ENCODE peak calls at places on chromosomes 13 and 19, in six cellular contexts. Y is GM12864, D is epithelial cell of esophagus, V is cardiac fibroblast, R is A549, C is Panc1. S is an unnamed sample.

GRCh38 chr13:45921337-45921736 is 69.8 kb upstream of the SIAH3 start:
- DNase-seq in C (no peak), D (no peak), Y (no peak), R (no peak), V (no peak), S (no peak)

GRCh38 chr13:79870766-79871165 is 389.8 kb downstream of the NDFIP2 start:
- DNase-seq in R (no peak), Y (no peak), D (peak), V (peak), C (no peak), S (no peak)

GRCh38 chr13:57123660-57124059 is 17.1 kb upstream of the PRR20A start:
- DNase-seq in V (peak), R (no peak), C (no peak), D (no peak), Y (no peak), S (no peak)

GRCh38 chr19:38805180-38805579 is 7.6 kb downstream of the LGALS4 start:
- DNase-seq in Y (no peak), D (peak), R (peak), C (no peak), V (peak), S (no peak)

GRCh38 chr13:43273362-43273761 is 250.0 kb downstream of the DNAJC15 start:
- DNase-seq in C (no peak), D (peak), Y (no peak), V (peak), R (no peak), S (no peak)

GRCh38 chr13:100533588-100534041 is 55.0 kb downstream of the GGACT start:
- DNase-seq in R (no peak), D (no peak), Y (no peak), V (no peak), C (no peak), S (no peak)

GRCh38 chr13:27533155-27533643 is 82.8 kb upstream of the MTIF3 start:
- DNase-seq in Y (no peak), V (peak), C (peak), D (peak), R (peak), S (peak)

GRCh38 chr13:83211301-83211700 is 671.0 kb downstream of the SLITRK1 start:
- DNase-seq in D (no peak), V (peak), R (no peak), Y (no peak), C (no peak), S (no peak)

GRCh38 chr13:60167121-60167520 is 3.4 kb upstream of the DIAPH3 start:
- DNase-seq in Y (no peak), C (no peak), R (no peak), V (no peak), D (no peak), S (peak)

GRCh38 chr19:8308891-8309291 is 733 bp upstream of the CD320 start:
- DNase-seq in D (no peak), R (no peak), Y (no peak), V (no peak), C (no peak), S (no peak)
- H3K4me3 ChIP-seq in D (peak), R (peak), Y (no peak), V (no peak), C (peak), S (no peak)

GRCh38 chr13:28566891-28567290 is 72.0 kb upstream of the FLT1 start:
- DNase-seq in C (no peak), D (no peak), V (no peak), R (no peak), Y (no peak), S (no peak)

GRCh38 chr13:28566283-28566682 is 71.4 kb upstream of the FLT1 start:
- DNase-seq in Y (no peak), R (no peak), D (no peak), V (no peak), C (no peak), S (no peak)

GRCh38 chr13:28569886-28570285 is 75.0 kb upstream of the FLT1 start:
- DNase-seq in D (no peak), Y (no peak), V (no peak), R (no peak), C (no peak), S (no peak)

GRCh38 chr13:28564030-28564429 is 69.1 kb upstream of the FLT1 start:
- DNase-seq in R (no peak), V (no peak), D (peak), C (no peak), Y (no peak), S (no peak)

DNA sequence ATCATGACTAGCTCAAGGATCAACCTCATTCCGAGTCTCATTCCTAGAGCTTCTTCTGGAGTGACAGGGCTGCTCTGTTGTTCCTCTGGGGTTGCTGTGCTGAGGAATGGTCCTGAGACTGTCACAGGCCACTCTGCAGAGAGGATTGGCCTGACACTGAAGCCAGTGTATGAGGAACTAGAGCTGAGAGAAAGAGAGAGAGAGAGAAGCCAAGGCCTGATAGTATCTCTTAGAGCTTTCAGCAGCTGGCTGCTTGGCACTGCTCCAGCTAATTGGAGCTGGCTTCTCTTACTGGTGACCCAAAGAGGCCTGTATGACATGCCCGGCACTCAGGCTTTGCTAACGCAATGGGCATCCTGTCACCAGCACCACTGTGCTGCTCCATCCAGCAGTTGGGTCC is 73.4 kb upstream of the FLT1 start:
- DNase-seq in D (no peak), Y (no peak), C (no peak), R (no peak), V (peak), S (no peak)
- H3K4me3 ChIP-seq in D (no peak), Y (no peak), C (no peak), R (no peak), V (no peak), S (no peak)

DNA sequence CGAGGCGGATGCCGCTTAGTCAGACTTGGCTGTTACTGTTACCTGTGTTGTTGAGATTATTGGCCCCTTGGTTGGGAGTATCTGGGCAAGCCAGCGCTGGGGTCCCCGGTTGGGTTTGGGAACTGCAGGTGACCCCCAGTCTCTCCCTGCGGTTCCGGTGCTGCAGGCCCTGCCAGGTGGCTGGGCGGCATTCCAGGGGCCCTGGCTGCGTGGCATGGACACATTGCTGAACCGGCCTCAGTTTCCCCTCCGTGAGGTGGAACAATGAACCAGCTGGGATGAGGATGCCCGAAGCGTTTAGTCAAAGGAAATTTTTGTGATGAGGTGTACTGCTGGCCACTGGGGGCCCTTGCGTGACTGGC is 538 bp downstream of the B3GNT3 start:
- DNase-seq in Y (no peak), V (no peak), R (no peak), C (no peak), D (no peak), S (no peak)
- H3K4me3 ChIP-seq in Y (no peak), V (no peak), R (peak), C (peak), D (peak), S (no peak)

DNA sequence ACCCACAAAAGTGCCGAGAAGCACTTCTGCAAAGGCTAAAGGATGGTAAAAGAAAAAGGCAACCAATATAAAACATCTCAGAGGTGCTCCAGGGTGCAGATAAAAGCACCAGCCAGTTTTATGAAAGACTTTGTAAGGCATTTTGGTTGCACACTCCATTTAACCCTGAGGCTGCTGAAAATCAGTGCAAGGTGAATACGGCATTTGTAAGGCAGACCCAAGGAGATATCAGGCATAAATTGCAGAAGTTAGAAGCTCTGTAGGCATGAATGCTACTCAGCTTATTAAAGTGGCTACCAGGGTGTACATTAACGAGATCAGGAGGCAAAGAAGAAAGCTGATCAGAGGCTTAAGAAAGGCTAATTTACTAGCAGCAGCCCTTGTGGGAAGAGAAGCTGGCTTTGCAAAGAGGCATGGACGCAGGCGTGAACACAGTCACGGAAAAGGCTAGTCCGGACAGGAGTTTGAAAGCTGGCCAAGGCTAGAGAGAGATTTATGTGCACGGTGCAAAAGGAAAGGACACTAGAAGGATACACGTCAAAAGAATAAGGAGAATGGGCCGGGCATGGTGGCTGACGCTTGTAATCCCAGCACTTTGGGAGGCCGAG is 99.6 kb downstream of the ZNF429 start:
- DNase-seq in C (no peak), V (peak), D (peak), R (no peak), Y (no peak), S (no peak)
- H3K4me3 ChIP-seq in C (peak), V (peak), D (peak), R (no peak), Y (no peak), S (no peak)

GRCh38 chr19:10356431-10356830 is 17.0 kb upstream of the ICAM3 start:
- DNase-seq in R (no peak), D (no peak), Y (no peak), V (no peak), C (no peak), S (no peak)

GRCh38 chr19:10352764-10353671 is 13.6 kb upstream of the ICAM3 start:
- DNase-seq in D (no peak), V (peak), Y (no peak), R (no peak), C (no peak), S (peak)

GRCh38 chr19:10353793-10354391 is 14.5 kb upstream of the ICAM3 start:
- DNase-seq in D (peak), R (no peak), C (no peak), V (peak), Y (no peak), S (peak)
- H3K4me3 ChIP-seq in D (no peak), R (no peak), C (no peak), V (no peak), Y (no peak), S (no peak)

GRCh38 chr13:52850396-52851152 is 2.1 kb upstream of the PCDH8 start:
- DNase-seq in C (no peak), V (peak), R (peak), D (peak), Y (no peak), S (peak)
- H3K4me3 ChIP-seq in C (peak), V (peak), R (peak), D (peak), Y (peak), S (peak)

DNA sequence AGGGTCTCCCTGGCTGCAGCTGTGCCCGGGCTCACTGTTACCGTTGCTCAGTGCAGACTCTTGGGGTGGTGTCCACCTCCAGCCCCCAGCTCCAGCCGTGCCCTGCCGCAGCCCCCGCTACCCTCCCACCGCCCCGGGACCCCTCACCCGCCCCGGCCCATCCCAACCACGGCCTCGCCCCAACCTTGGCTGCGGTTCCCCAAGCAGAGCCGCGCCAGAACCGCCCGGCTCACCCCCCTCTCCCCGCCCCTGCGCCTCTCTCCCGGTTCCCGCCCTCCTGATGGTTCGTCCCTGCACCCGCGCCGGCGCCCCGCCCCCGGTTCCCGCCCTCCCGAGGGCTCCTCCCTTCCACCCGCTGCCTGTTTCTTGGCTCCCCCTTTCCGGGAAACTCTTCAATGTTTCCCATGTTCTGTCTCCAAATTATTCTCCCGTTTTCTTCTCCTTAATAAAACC is 40.3 kb downstream of the ANKRD10 start:
- DNase-seq in V (peak), Y (no peak), D (peak), C (no peak), R (peak), S (peak)
- H3K4me3 ChIP-seq in V (peak), Y (no peak), D (peak), C (peak), R (peak), S (no peak)

GRCh38 chr19:2185734-2186070 is 22.0 kb downstream of the DOT1L start:
- DNase-seq in R (no peak), C (no peak), Y (no peak), V (no peak), D (no peak), S (no peak)
- H3K4me3 ChIP-seq in R (no peak), C (no peak), Y (no peak), V (no peak), D (no peak), S (no peak)

GRCh38 chr19:40216013-40216776 is 2.0 kb downstream of the TTC9B start:
- DNase-seq in D (no peak), V (no peak), R (no peak), Y (no peak), C (no peak), S (no peak)

GRCh38 chr19:40217027-40217810 is 965 bp downstream of the TTC9B start:
- DNase-seq in R (peak), V (no peak), C (peak), Y (no peak), D (peak), S (peak)

GRCh38 chr19:40219721-40220276 is 1.6 kb upstream of the TTC9B start:
- DNase-seq in R (peak), V (peak), D (peak), Y (no peak), C (peak), S (no peak)

GRCh38 chr19:40216777-40217026 is 1.5 kb downstream of the TTC9B start:
- DNase-seq in R (no peak), C (no peak), V (no peak), D (peak), Y (no peak), S (no peak)

GRCh38 chr19:40217921-40218890 is at the start of gene TTC9B:
- DNase-seq in Y (no peak), V (no peak), C (no peak), R (no peak), D (no peak), S (peak)
- H3K4me3 ChIP-seq in Y (no peak), V (no peak), C (peak), R (peak), D (peak), S (no peak)

DNA sequence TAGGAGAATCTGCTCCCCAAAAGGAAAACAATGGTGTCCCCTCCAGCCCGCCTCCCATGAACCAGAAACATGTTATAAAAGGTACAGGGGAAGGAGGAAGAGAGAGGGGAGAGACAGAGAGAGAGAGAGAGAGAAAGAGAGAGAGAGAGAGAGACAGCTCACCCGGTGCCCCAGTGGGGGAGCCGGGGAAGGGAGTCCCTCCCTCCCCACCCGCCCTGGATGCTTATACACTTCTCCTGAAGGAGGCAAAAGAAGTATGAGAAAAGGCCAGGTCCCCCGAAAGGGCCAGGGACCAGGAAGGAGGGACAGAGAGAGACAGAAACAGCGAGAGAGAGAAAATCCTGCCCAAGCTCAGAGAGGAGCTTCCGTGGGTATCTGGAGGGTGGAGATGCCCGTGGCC is 30.1 kb upstream of the ASF1B start:
- DNase-seq in Y (no peak), D (no peak), C (no peak), R (no peak), V (no peak), S (no peak)
- H3K4me3 ChIP-seq in Y (no peak), D (no peak), C (no peak), R (no peak), V (no peak), S (no peak)

S was measured in mesendoderm.